ENCODE peak calls at places on chromosomes 6 and 20, in nine cellular contexts. One of them, this sample, is unnamed.

GRCh38 chr20:58349586-58349985 is 39.4 kb upstream of the VAPB start:
- DNase-seq in HTR-8/SVneo: peak
- DNase-seq in retina: no peak
- DNase-seq in tibial nerve: no peak
- DNase-seq in cardiac septum: no peak
- DNase-seq in mucosa of gallbladder: no peak
- DNase-seq in HS-5: peak
- DNase-seq in GM12865: peak
- DNase-seq in T1000: no peak
- DNase-seq in this sample: no peak

GRCh38 chr6:136782021-136782770 is 10.1 kb downstream of the MAP3K5 start:
- DNase-seq in tibial nerve: no peak
- DNase-seq in mucosa of gallbladder: no peak
- DNase-seq in cardiac septum: no peak
- DNase-seq in retina: no peak
- DNase-seq in T1000: no peak
- DNase-seq in HTR-8/SVneo: no peak
- DNase-seq in HS-5: no peak
- DNase-seq in GM12865: no peak
- DNase-seq in this sample: peak

GRCh38 chr6:113104546-113105325 is 752.4 kb upstream of the MARCKS start:
- DNase-seq in GM12865: no peak
- DNase-seq in retina: no peak
- DNase-seq in HTR-8/SVneo: no peak
- DNase-seq in cardiac septum: no peak
- DNase-seq in HS-5: no peak
- DNase-seq in mucosa of gallbladder: no peak
- DNase-seq in T1000: no peak
- DNase-seq in tibial nerve: no peak
- DNase-seq in this sample: no peak

GRCh38 chr20:14830466-14830865 is 493.1 kb upstream of the FLRT3 start:
- DNase-seq in tibial nerve: no peak
- DNase-seq in GM12865: peak
- DNase-seq in retina: no peak
- DNase-seq in T1000: no peak
- DNase-seq in cardiac septum: no peak
- DNase-seq in HTR-8/SVneo: no peak
- DNase-seq in HS-5: no peak
- DNase-seq in mucosa of gallbladder: no peak
- DNase-seq in this sample: no peak

GRCh38 chr6:36615018-36615761 is 21.0 kb downstream of the SRSF3 start:
- DNase-seq in T1000: peak
- DNase-seq in cardiac septum: peak
- DNase-seq in tibial nerve: no peak
- DNase-seq in HTR-8/SVneo: no peak
- DNase-seq in retina: peak
- DNase-seq in HS-5: no peak
- DNase-seq in GM12865: peak
- DNase-seq in mucosa of gallbladder: no peak
- DNase-seq in this sample: no peak

GRCh38 chr6:15504040-15504491 is 158.8 kb downstream of the DTNBP1 start:
- DNase-seq in HTR-8/SVneo: no peak
- DNase-seq in HS-5: no peak
- DNase-seq in mucosa of gallbladder: no peak
- DNase-seq in retina: no peak
- DNase-seq in cardiac septum: peak
- DNase-seq in tibial nerve: no peak
- DNase-seq in GM12865: no peak
- DNase-seq in T1000: no peak
- DNase-seq in this sample: no peak

GRCh38 chr6:111481836-111482235 is 1.2 kb downstream of the REV3L start:
- DNase-seq in retina: no peak
- DNase-seq in tibial nerve: no peak
- DNase-seq in HS-5: no peak
- DNase-seq in GM12865: no peak
- DNase-seq in mucosa of gallbladder: no peak
- DNase-seq in T1000: no peak
- DNase-seq in cardiac septum: no peak
- DNase-seq in HTR-8/SVneo: no peak
- DNase-seq in this sample: no peak

GRCh38 chr6:1771324-1771723 is 161.6 kb downstream of the FOXC1 start:
- DNase-seq in HTR-8/SVneo: no peak
- DNase-seq in retina: no peak
- DNase-seq in mucosa of gallbladder: no peak
- DNase-seq in GM12865: peak
- DNase-seq in HS-5: peak
- DNase-seq in tibial nerve: no peak
- DNase-seq in T1000: no peak
- DNase-seq in cardiac septum: no peak
- DNase-seq in this sample: peak

GRCh38 chr20:36305602-36306556 is at the start of gene DLGAP4:
- DNase-seq in mucosa of gallbladder: no peak
- DNase-seq in T1000: no peak
- DNase-seq in retina: no peak
- DNase-seq in HS-5: no peak
- DNase-seq in GM12865: no peak
- DNase-seq in tibial nerve: no peak
- DNase-seq in HTR-8/SVneo: no peak
- DNase-seq in cardiac septum: no peak
- DNase-seq in this sample: no peak

GRCh38 chr6:134249412-134249758 is 68.5 kb downstream of the SGK1 start:
- DNase-seq in HTR-8/SVneo: no peak
- DNase-seq in retina: no peak
- DNase-seq in mucosa of gallbladder: no peak
- DNase-seq in T1000: no peak
- DNase-seq in GM12865: no peak
- DNase-seq in tibial nerve: no peak
- DNase-seq in HS-5: no peak
- DNase-seq in cardiac septum: no peak
- DNase-seq in this sample: no peak

GRCh38 chr6:131721161-131721560 is 10.3 kb upstream of the CTAGE9 start:
- DNase-seq in tibial nerve: no peak
- DNase-seq in GM12865: no peak
- DNase-seq in T1000: no peak
- DNase-seq in HTR-8/SVneo: no peak
- DNase-seq in cardiac septum: no peak
- DNase-seq in HS-5: no peak
- DNase-seq in mucosa of gallbladder: no peak
- DNase-seq in retina: no peak
- DNase-seq in this sample: no peak

GRCh38 chr6:45567879-45568278 is 190.1 kb upstream of the SUPT3H start:
- DNase-seq in retina: no peak
- DNase-seq in mucosa of gallbladder: no peak
- DNase-seq in HTR-8/SVneo: no peak
- DNase-seq in cardiac septum: no peak
- DNase-seq in tibial nerve: no peak
- DNase-seq in GM12865: no peak
- DNase-seq in HS-5: no peak
- DNase-seq in T1000: no peak
- DNase-seq in this sample: no peak

GRCh38 chr6:37049990-37050853 is 44.8 kb downstream of the FGD2 start:
- DNase-seq in T1000: no peak
- DNase-seq in HS-5: no peak
- DNase-seq in GM12865: peak
- DNase-seq in cardiac septum: peak
- DNase-seq in mucosa of gallbladder: peak
- DNase-seq in HTR-8/SVneo: no peak
- DNase-seq in retina: no peak
- DNase-seq in tibial nerve: no peak
- DNase-seq in this sample: no peak

GRCh38 chr6:134217110-134217509 is 100.8 kb downstream of the SGK1 start:
- DNase-seq in cardiac septum: no peak
- DNase-seq in retina: no peak
- DNase-seq in tibial nerve: no peak
- DNase-seq in GM12865: no peak
- DNase-seq in HTR-8/SVneo: no peak
- DNase-seq in mucosa of gallbladder: no peak
- DNase-seq in T1000: no peak
- DNase-seq in HS-5: peak
- DNase-seq in this sample: no peak

GRCh38 chr20:2140561-2140960 is 38.9 kb downstream of the STK35 start:
- DNase-seq in HTR-8/SVneo: no peak
- DNase-seq in HS-5: no peak
- DNase-seq in cardiac septum: no peak
- DNase-seq in retina: no peak
- DNase-seq in mucosa of gallbladder: no peak
- DNase-seq in T1000: no peak
- DNase-seq in tibial nerve: peak
- DNase-seq in GM12865: no peak
- DNase-seq in this sample: no peak

GRCh38 chr20:44917399-44917798 is 7.5 kb downstream of the PABPC1L start:
- DNase-seq in tibial nerve: no peak
- DNase-seq in T1000: no peak
- DNase-seq in retina: no peak
- DNase-seq in mucosa of gallbladder: no peak
- DNase-seq in cardiac septum: no peak
- DNase-seq in HS-5: no peak
- DNase-seq in HTR-8/SVneo: no peak
- DNase-seq in GM12865: no peak
- DNase-seq in this sample: no peak

GRCh38 chr6:97465877-97466710 is 183.1 kb upstream of the MMS22L start:
- DNase-seq in T1000: no peak
- DNase-seq in cardiac septum: no peak
- DNase-seq in GM12865: no peak
- DNase-seq in tibial nerve: no peak
- DNase-seq in mucosa of gallbladder: no peak
- DNase-seq in retina: peak
- DNase-seq in HS-5: no peak
- DNase-seq in HTR-8/SVneo: no peak
- DNase-seq in this sample: no peak

GRCh38 chr20:5100684-5101347 is 18.9 kb downstream of the PCNA start:
- DNase-seq in HTR-8/SVneo: peak
- DNase-seq in cardiac septum: peak
- DNase-seq in retina: peak
- DNase-seq in GM12865: peak
- DNase-seq in HS-5: peak
- DNase-seq in tibial nerve: peak
- DNase-seq in mucosa of gallbladder: peak
- DNase-seq in T1000: peak
- DNase-seq in this sample: no peak

GRCh38 chr6:105587349-105588115 is 184.7 kb upstream of the PREP start:
- DNase-seq in HS-5: no peak
- DNase-seq in tibial nerve: no peak
- DNase-seq in GM12865: no peak
- DNase-seq in retina: no peak
- DNase-seq in HTR-8/SVneo: no peak
- DNase-seq in cardiac septum: no peak
- DNase-seq in T1000: peak
- DNase-seq in mucosa of gallbladder: no peak
- DNase-seq in this sample: no peak

GRCh38 chr6:111604259-111605099 is 1.2 kb downstream of the TRAF3IP2 start:
- DNase-seq in mucosa of gallbladder: peak
- DNase-seq in HTR-8/SVneo: no peak
- DNase-seq in T1000: no peak
- DNase-seq in retina: peak
- DNase-seq in GM12865: no peak
- DNase-seq in tibial nerve: peak
- DNase-seq in cardiac septum: peak
- DNase-seq in HS-5: peak
- DNase-seq in this sample: no peak

GRCh38 chr20:53133628-53134027 is 161.5 kb downstream of the TSHZ2 start:
- DNase-seq in cardiac septum: no peak
- DNase-seq in retina: no peak
- DNase-seq in tibial nerve: no peak
- DNase-seq in HTR-8/SVneo: no peak
- DNase-seq in HS-5: no peak
- DNase-seq in GM12865: no peak
- DNase-seq in mucosa of gallbladder: no peak
- DNase-seq in T1000: no peak
- DNase-seq in this sample: no peak

This sample was measured in glomerular endothelial cell.